ENCODE peak calls at places on chromosomes 3 and 15, in five cellular contexts. H is IMR-90; F is tibial artery; A is SK-N-SH; N is CD4-positive, alpha-beta T cell. B is an unnamed sample.

GRCh38 chr3:84601303-84601702 is 357.5 kb upstream of the CADM2 start:
- DNase-seq in H (no peak), F (no peak), A (no peak), N (no peak), B (no peak)

GRCh38 chr3:89179355-89179997 is 72.1 kb downstream of the EPHA3 start:
- DNase-seq in H (no peak), F (no peak), A (no peak), N (no peak), B (peak)

GRCh38 chr15:69561071-69561784 is 108.6 kb downstream of the RPLP1 start:
- DNase-seq in H (no peak), F (no peak), A (peak), N (no peak), B (no peak)

GRCh38 chr15:73844356-73844755 is 29.0 kb upstream of the TBC1D21 start:
- DNase-seq in H (peak), F (no peak), A (no peak), N (no peak), B (no peak)

GRCh38 chr3:98188553-98188952 is 22.1 kb downstream of the OR5H15 start:
- DNase-seq in H (no peak), F (no peak), A (peak), N (no peak), B (peak)

GRCh38 chr3:69422751-69423150 is 36.9 kb upstream of the FRMD4B start:
- DNase-seq in H (peak), F (no peak), A (no peak), N (no peak), B (no peak)

GRCh38 chr3:146184616-146185015 is 23.6 kb upstream of the PLOD2 start:
- DNase-seq in H (peak), F (no peak), A (no peak), N (no peak), B (peak)

GRCh38 chr15:37585966-37586656 is 348.3 kb upstream of the TMCO5A start:
- DNase-seq in H (peak), F (no peak), A (no peak), N (no peak), B (no peak)

GRCh38 chr3:44974406-44974805 is 1.6 kb downstream of the ZDHHC3 start:
- DNase-seq in H (no peak), F (no peak), A (no peak), N (no peak), B (no peak)

GRCh38 chr3:71962561-71963240 is 177.8 kb upstream of the PROK2 start:
- DNase-seq in H (peak), F (no peak), A (no peak), N (no peak), B (peak)

DNA sequence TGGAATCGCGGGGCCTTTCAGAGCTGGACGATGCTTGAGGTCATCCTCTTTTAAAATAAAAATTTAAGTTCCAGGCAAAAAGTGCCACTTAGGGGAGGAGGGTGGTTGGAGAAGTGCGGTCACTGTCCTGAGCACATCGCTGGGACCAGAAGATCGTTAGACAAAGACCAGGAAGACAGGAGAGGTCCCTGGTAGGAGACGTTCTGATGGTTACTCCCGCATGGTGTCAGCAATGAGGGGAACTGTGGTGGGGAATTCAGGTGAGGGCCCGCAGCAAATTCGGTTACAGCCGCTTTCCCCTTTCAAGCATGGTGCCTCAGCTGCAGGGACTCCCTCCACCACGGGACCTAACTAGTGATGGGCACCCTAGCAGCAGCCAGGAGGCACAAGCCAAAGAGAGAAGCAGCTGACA is 1.0 kb upstream of the ISY1 start:
- DNase-seq in H (peak), F (no peak), A (peak), N (no peak), B (peak)
- TF ChIP-seq CTCF in H (no peak), F (no peak), A (no peak), N (peak), B (no peak)

GRCh38 chr3:61563614-61564404 is 2.4 kb downstream of the PTPRG start:
- DNase-seq in H (no peak), F (no peak), A (peak), N (no peak), B (no peak)
- H3K27ac ChIP-seq in H (peak), F (peak), A (no peak), N (no peak), B (no peak)

GRCh38 chr3:95522449-95522848 is 1291.9 kb upstream of the EPHA6 start:
- DNase-seq in H (no peak), F (no peak), A (no peak), N (no peak), B (no peak)

DNA sequence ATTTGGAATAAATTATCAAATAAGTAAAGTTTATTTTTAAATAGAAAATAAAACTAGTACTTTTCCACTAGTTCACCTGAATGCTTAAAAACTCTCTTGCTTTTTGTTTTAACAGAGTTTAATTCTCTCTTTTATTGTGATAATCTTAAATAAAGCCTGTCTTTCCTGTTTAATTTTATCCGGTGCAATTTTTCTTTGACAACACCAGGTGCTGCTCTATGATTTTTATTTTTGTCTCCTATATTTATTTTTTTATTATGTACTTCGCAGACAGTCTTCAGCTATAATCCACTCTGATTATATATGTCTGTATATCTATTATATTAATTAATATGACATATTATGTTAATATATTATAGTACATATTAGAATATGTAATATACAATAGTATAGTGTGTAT is 1293.0 kb upstream of the EPHA6 start:
- DNase-seq in H (no peak), F (no peak), A (no peak), N (no peak), B (no peak)
- TF ChIP-seq CTCF in H (no peak), F (no peak), A (no peak), N (no peak), B (peak)

DNA sequence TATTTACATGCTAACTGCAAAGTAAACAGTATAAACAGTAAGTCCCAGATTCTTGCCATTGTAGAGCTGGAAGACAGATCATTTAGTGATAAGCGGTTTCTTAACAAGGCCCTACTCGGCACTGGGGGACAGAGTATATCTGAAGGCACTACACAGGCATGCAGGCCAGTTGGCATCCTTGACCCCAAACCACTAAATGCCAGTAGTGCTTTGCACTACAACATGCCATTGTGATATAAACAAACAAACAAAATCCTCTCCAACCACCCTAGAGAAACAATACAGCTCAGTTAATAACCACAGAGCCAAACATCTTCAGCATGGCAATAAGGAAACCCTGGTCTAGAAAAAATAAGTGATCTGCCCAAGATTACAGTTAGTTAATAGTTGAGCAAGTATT is 5.3 kb downstream of the AQR start:
- DNase-seq in H (no peak), F (no peak), A (no peak), N (no peak), B (no peak)
- H3K27ac ChIP-seq in H (no peak), F (no peak), A (no peak), N (no peak), B (no peak)

DNA sequence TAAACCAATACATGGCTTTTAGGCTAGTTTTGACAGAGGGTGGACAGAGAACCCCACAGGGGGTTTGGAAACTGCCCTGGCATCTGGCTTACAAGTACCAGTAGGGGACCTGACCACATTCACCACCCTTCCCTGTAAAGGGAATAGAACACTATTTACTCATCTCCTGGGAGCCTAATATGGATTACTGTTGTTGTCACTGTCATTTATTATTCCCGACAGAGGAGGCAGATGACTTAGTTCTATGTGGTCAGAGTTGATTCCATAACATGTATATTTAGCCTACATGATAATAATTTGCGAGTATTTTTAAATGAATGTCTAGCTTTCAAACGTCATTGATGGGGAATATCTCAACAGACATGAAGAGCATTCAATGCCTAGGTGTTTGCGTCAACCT is 15.9 kb downstream of the ZBTB38 start:
- DNase-seq in H (peak), F (no peak), A (no peak), N (no peak), B (no peak)
- TF ChIP-seq CTCF in H (no peak), F (no peak), A (no peak), N (no peak), B (peak)

DNA sequence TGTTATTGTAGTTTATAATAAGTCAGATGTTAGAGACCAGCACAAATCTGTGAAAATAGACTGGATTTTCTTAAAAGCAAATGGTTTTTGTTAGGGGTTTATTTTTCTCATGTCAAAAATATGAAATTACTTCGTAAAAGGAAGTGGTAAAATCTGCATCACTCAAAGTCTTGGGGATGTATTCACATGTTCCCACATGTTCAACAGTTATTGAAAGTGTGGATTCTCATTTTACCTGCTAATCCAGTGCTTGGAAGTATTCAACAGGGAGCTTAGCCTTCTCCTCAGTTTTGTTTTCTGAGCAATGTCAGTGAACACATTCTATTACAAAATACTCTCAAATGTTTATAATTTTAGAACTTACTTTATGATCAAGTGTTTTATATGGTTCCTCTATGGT is 352.0 kb downstream of the SOX2 start:
- DNase-seq in H (no peak), F (no peak), A (no peak), N (no peak), B (peak)
- H3K27ac ChIP-seq in H (no peak), F (no peak), A (no peak), N (no peak), B (no peak)

B was measured in foreskin keratinocyte.